ENCODE peak calls at places on chromosomes 3 and 15, in nine cellular contexts. X is stomach, O is HCT116, L is GM12891, N is Panc1, W is GM12892, F is vagina, S is endothelial cell of umbilical vein, Y is sigmoid colon. T is an unnamed sample.

GRCh38 chr3:87167634-87168456 is 59.3 kb upstream of the CHMP2B start:
- DNase-seq in X (no peak), O (peak; percentile 46), L (peak; percentile 0), N (peak; percentile 36), W (no peak), F (no peak), S (peak; percentile 55), Y (no peak), T (peak; percentile 44)

GRCh38 chr3:125148016-125148812 is 64.3 kb downstream of the SLC12A8 start:
- DNase-seq in X (no peak), O (no peak), L (no peak), N (no peak), W (no peak), F (no peak), S (no peak), Y (peak; percentile 54), T (no peak)

GRCh38 chr15:64532921-64533320 is 72.5 kb downstream of the ZNF609 start:
- DNase-seq in X (no peak), O (no peak), L (no peak), N (no peak), W (no peak), F (no peak), S (no peak), Y (no peak), T (no peak)

GRCh38 chr3:44892689-44893088 is 18.3 kb downstream of the TGM4 start:
- DNase-seq in X (no peak), O (no peak), L (no peak), N (no peak), W (no peak), F (no peak), S (no peak), Y (no peak), T (no peak)

GRCh38 chr15:78335985-78336384 is 4.2 kb upstream of the CRABP1 start:
- DNase-seq in X (no peak), O (no peak), L (no peak), N (no peak), W (no peak), F (no peak), S (no peak), Y (no peak), T (no peak)

GRCh38 chr3:88057650-88058321 is 1.0 kb downstream of the CGGBP1 start:
- DNase-seq in X (no peak), O (no peak), L (no peak), N (no peak), W (no peak), F (no peak), S (peak; percentile 56), Y (no peak), T (no peak)

GRCh38 chr15:85430406-85431204 is 50.2 kb downstream of the AKAP13 start:
- DNase-seq in X (no peak), O (no peak), L (peak; percentile 32), N (no peak), W (peak; percentile 36), F (no peak), S (no peak), Y (no peak), T (no peak)

GRCh38 chr3:50146316-50146901 is 8.7 kb upstream of the SEMA3F start:
- DNase-seq in X (no peak), O (no peak), L (no peak), N (no peak), W (no peak), F (no peak), S (no peak), Y (no peak), T (peak; percentile 63)

GRCh38 chr15:100206643-100207042 is 135.1 kb downstream of the ADAMTS17 start:
- DNase-seq in X (no peak), O (no peak), L (no peak), N (no peak), W (no peak), F (no peak), S (no peak), Y (no peak), T (no peak)

GRCh38 chr3:143135150-143135549 is 15.6 kb downstream of the CHST2 start:
- DNase-seq in X (no peak), O (no peak), L (no peak), N (no peak), W (no peak), F (no peak), S (peak; percentile 81), Y (no peak), T (no peak)

GRCh38 chr15:63238796-63239195 is 38.6 kb upstream of the APH1B start:
- DNase-seq in X (no peak), O (no peak), L (peak; percentile 17), N (no peak), W (no peak), F (no peak), S (no peak), Y (no peak), T (no peak)

GRCh38 chr15:25798207-25798931 is 64.8 kb downstream of the ATP10A start:
- DNase-seq in X (no peak), O (no peak), L (no peak), N (no peak), W (no peak), F (no peak), S (no peak), Y (no peak), T (no peak)

GRCh38 chr15:25797511-25798206 is 65.5 kb downstream of the ATP10A start:
- DNase-seq in X (no peak), O (no peak), L (no peak), N (no peak), W (no peak), F (no peak), S (no peak), Y (no peak), T (no peak)

GRCh38 chr15:25795712-25796111 is 67.4 kb downstream of the ATP10A start:
- DNase-seq in X (no peak), O (no peak), L (no peak), N (no peak), W (no peak), F (no peak), S (no peak), Y (no peak), T (no peak)

GRCh38 chr15:25796395-25796794 is 66.7 kb downstream of the ATP10A start:
- DNase-seq in X (no peak), O (no peak), L (no peak), N (no peak), W (no peak), F (no peak), S (no peak), Y (no peak), T (no peak)

DNA sequence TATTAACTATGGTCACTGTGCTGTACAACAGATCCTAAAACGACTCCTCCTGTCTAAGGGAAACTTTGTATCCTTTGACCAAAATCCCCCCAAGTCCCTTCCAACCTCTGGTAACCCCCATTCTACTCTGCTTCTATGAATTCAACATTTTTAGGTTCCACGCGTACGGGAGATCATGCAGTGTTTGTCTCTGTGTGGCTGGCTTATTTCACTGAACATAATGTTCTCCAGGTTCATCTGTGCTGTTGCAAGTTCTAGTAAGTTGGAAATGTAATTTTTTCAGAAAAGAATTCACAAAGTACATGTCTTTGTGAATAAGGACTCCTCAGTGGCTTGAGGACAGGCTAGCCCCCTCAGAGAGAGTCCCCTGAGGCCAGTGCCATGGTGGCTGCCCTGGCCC is 66.1 kb downstream of the ATP10A start:
- DNase-seq in X (no peak), O (no peak), L (no peak), N (no peak), W (no peak), F (no peak), S (no peak), Y (no peak), T (no peak)
- TF ChIP-seq POLR2AphosphoS5 in X (peak; percentile 22), O (no peak), L (no peak), N (no peak), W (no peak), F (no peak), S (no peak), Y (peak; percentile 48), T (no peak)

GRCh38 chr3:139572847-139573672 is 33.5 kb upstream of the RBP1 start:
- DNase-seq in X (no peak), O (no peak), L (no peak), N (no peak), W (no peak), F (no peak), S (peak; percentile 21), Y (no peak), T (no peak)
- TF ChIP-seq POLR2AphosphoS5 in X (no peak), O (no peak), L (no peak), N (no peak), W (no peak), F (no peak), S (no peak), Y (no peak), T (no peak)

GRCh38 chr15:74408385-74408784 is 25.4 kb downstream of the SEMA7A start:
- DNase-seq in X (no peak), O (no peak), L (no peak), N (no peak), W (no peak), F (no peak), S (no peak), Y (no peak), T (no peak)

GRCh38 chr15:74410502-74410901 is 23.3 kb downstream of the SEMA7A start:
- DNase-seq in X (no peak), O (no peak), L (no peak), N (no peak), W (no peak), F (no peak), S (no peak), Y (no peak), T (no peak)

GRCh38 chr15:74406992-74407705 is 26.6 kb downstream of the SEMA7A start:
- DNase-seq in X (no peak), O (no peak), L (no peak), N (no peak), W (peak; percentile 47), F (no peak), S (no peak), Y (no peak), T (no peak)

GRCh38 chr15:74409225-74409624 is 24.5 kb downstream of the SEMA7A start:
- DNase-seq in X (no peak), O (no peak), L (no peak), N (no peak), W (no peak), F (no peak), S (no peak), Y (no peak), T (no peak)

GRCh38 chr15:74408815-74409214 is 24.9 kb downstream of the SEMA7A start:
- DNase-seq in X (no peak), O (no peak), L (no peak), N (no peak), W (no peak), F (no peak), S (no peak), Y (no peak), T (no peak)
- TF ChIP-seq POLR2AphosphoS5 in X (no peak), O (no peak), L (no peak), N (no peak), W (no peak), F (no peak), S (no peak), Y (no peak), T (no peak)

DNA sequence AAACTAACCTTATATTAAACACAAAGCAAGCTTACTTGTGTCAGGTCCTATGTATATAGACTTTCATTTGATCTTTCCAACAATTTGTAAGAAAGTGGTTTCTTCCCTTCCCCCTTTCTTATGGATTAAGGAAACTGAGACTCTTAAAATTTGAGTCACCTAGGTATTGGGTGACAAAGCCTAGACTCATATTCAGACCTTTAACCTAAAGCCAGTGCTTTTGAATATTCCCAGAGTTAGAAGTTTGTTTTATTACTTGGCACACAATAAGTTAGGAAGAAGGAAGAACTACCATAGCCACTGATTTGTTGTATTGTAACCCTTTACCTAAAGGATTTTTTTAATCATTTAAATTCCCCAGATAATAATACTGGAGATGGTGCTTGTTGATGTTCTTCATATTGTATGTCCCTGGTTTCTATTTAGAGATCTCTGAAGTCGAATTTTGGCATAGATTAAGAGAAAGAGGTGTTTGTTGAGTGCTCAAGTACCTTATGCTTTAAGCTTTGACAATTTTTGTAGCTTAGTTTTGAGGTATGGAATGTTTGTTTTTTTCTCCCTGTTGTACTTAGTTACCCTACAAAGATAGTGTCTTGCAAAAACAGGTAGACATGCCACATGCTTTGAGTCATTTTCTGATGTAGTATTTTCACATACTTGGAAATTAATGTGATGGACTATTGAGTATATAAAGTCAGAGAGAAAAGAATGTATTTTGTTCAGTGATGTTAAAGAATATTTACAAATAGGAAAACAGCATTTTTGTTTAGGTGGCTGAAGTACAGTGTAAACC is 11.2 kb downstream of the TSC22D2 start:
- DNase-seq in X (no peak), O (no peak), L (no peak), N (no peak), W (no peak), F (no peak), S (no peak), Y (no peak), T (no peak)
- TF ChIP-seq POLR2AphosphoS5 in X (no peak), O (no peak), L (no peak), N (no peak), W (no peak), F (no peak), S (no peak), Y (no peak), T (no peak)

T was measured in prostate gland.